ENCODE peak calls at places on chromosome 2, in nine cellular contexts. Y is stimulated activated CD8-positive, alpha-beta memory T cell treated with anti-CD3 and anti-CD28 coated beads, Interleukin-2, amount 100 ng/mL, for 48 hours; V is DMS 273 treated with DMSO at 0.1 percent for 48 hours; J is NCI-H1092 treated with DMSO at 0.1 percent for 48 hours; K is A549; Q is MCF 10A; E is Daoy; G is stimulated activated CD4-positive, alpha-beta T cell treated with anti-CD3 and anti-CD28 coated beads, Interleukin-4, amount 100 ng/mL, for 24 hours; W is DND-41. M is an unnamed sample.

GRCh38 chr2:164710252-164710633 is 89.0 kb upstream of the GRB14 start:
- DNase-seq in Y (no peak), V (no peak), J (no peak), K (peak; percentile 25), Q (peak; percentile 50), E (no peak), G (no peak), W (no peak), M (no peak)

GRCh38 chr2:175366814-175367213 is 185.3 kb upstream of the ATP5MC3 start:
- DNase-seq in Y (peak; percentile 4), V (no peak), J (peak; percentile 68), K (peak; percentile 47), Q (peak; percentile 68), E (peak; percentile 53), G (peak; percentile 14), W (peak; percentile 40), M (no peak)

GRCh38 chr2:102092518-102092917 is 50.0 kb upstream of the IL1R1 start:
- DNase-seq in Y (no peak), V (no peak), J (no peak), K (no peak), Q (no peak), E (no peak), G (no peak), W (no peak), M (no peak)

GRCh38 chr2:203730076-203730729 is 23.8 kb downstream of the CD28 start:
- DNase-seq in Y (no peak), V (no peak), J (no peak), K (no peak), Q (peak; percentile 43), E (no peak), G (no peak), W (no peak), M (no peak)

GRCh38 chr2:165203689-165204559 is at the start of gene SCN3A:
- DNase-seq in Y (no peak), V (no peak), J (peak; percentile 81), K (peak; percentile 51), Q (peak; percentile 58), E (peak; percentile 44), G (no peak), W (peak; percentile 56), M (no peak)

GRCh38 chr2:12732663-12733062 is 15.9 kb downstream of the TRIB2 start:
- DNase-seq in Y (no peak), V (no peak), J (no peak), K (no peak), Q (no peak), E (no peak), G (no peak), W (no peak), M (no peak)

GRCh38 chr2:150075831-150076230 is 411.6 kb downstream of the RND3 start:
- DNase-seq in Y (no peak), V (no peak), J (no peak), K (peak; percentile 33), Q (no peak), E (peak; percentile 10), G (no peak), W (no peak), M (no peak)

GRCh38 chr2:173938700-173939384 is 26.3 kb downstream of the SP3 start:
- DNase-seq in Y (no peak), V (no peak), J (no peak), K (no peak), Q (no peak), E (no peak), G (no peak), W (no peak), M (no peak)

GRCh38 chr2:128584296-128584900 is 265.7 kb upstream of the HS6ST1 start:
- DNase-seq in Y (no peak), V (no peak), J (no peak), K (no peak), Q (no peak), E (no peak), G (no peak), W (no peak), M (no peak)

M was measured in stimulated activated naive CD4-positive, alpha-beta T cell treated with Interleukin-2 at 50 U/mL for 16 hours.